ENCODE peak calls at places on chromosome 14, in ten cellular contexts. U, V, S, X, Y, H, R, J, B and Z are unnamed samples.

GRCh38 chr14:63855272-63855671 is 2.5 kb downstream of the SYNE2 start:
- DNase-seq in U (no peak), S (no peak), X (no peak), R (no peak), J (no peak), V (no peak), H (no peak), Y (no peak), B (no peak), Z (no peak)

GRCh38 chr14:70782361-70782760 is 27.0 kb downstream of the MAP3K9 start:
- DNase-seq in J (peak; percentile 92), U (peak; percentile 35), B (no peak), X (no peak), S (no peak), Y (peak; percentile 69), R (no peak), V (peak; percentile 58), H (no peak), Z (no peak)

GRCh38 chr14:68401320-68401719 is 391.5 kb downstream of the ZFP36L1 start:
- DNase-seq in Y (no peak), J (no peak), H (no peak), X (no peak), B (no peak), R (no peak), U (no peak), V (no peak), S (no peak), Z (no peak)

GRCh38 chr14:56846970-56847928 is 37.0 kb upstream of the OTX2 start:
- DNase-seq in S (no peak), Y (no peak), V (no peak), H (no peak), J (no peak), R (no peak), B (no peak), U (no peak), X (no peak), Z (no peak)

GRCh38 chr14:100615736-100616695 is 28.8 kb upstream of the BEGAIN start:
- DNase-seq in S (no peak), Y (no peak), V (no peak), J (no peak), H (no peak), X (no peak), U (no peak), R (no peak), B (no peak), Z (no peak)

GRCh38 chr14:35403085-35403396 is 1.5 kb downstream of the NFKBIA start:
- DNase-seq in S (no peak), Y (no peak), U (no peak), B (no peak), V (no peak), J (no peak), H (peak; percentile 44), X (no peak), R (no peak), Z (no peak)

GRCh38 chr14:80215081-80215480 is 3.8 kb upstream of the DIO2 start:
- DNase-seq in X (no peak), H (no peak), S (no peak), Y (no peak), V (no peak), J (no peak), U (peak; percentile 2), R (no peak), B (no peak), Z (no peak)

GRCh38 chr14:31763041-31763440 is 201.8 kb downstream of the NUBPL start:
- DNase-seq in J (no peak), S (no peak), Y (no peak), V (no peak), X (no peak), H (no peak), U (no peak), B (no peak), R (no peak), Z (no peak)

GRCh38 chr14:59905193-59905592 is 14.8 kb upstream of the LRRC9 start:
- DNase-seq in V (no peak), R (no peak), B (no peak), S (no peak), J (no peak), H (no peak), U (no peak), X (no peak), Y (no peak), Z (no peak)

GRCh38 chr14:92939699-92940098 is 16.7 kb downstream of the CHGA start:
- DNase-seq in H (no peak), V (no peak), R (no peak), S (no peak), X (no peak), U (no peak), Y (no peak), B (no peak), J (no peak), Z (no peak)

GRCh38 chr14:96929969-96930368 is 132.8 kb downstream of the VRK1 start:
- DNase-seq in Y (no peak), H (no peak), V (no peak), X (no peak), S (no peak), B (no peak), U (no peak), J (no peak), R (no peak), Z (no peak)

GRCh38 chr14:100780646-100781355 is 45.1 kb upstream of the MEG3 start:
- DNase-seq in R (no peak), J (no peak), B (no peak), V (no peak), Y (no peak), U (no peak), H (no peak), X (no peak), S (no peak), Z (no peak)

GRCh38 chr14:78927261-78927660 is 757.1 kb downstream of the NRXN3 start:
- DNase-seq in H (no peak), S (no peak), Y (no peak), X (no peak), B (no peak), J (no peak), R (no peak), V (no peak), U (no peak), Z (no peak)

GRCh38 chr14:38143170-38143569 is 64.5 kb upstream of the SSTR1 start:
- DNase-seq in V (peak; percentile 18), S (no peak), X (no peak), Y (no peak), B (no peak), H (no peak), J (no peak), U (peak; percentile 38), R (no peak), Z (no peak)

GRCh38 chr14:97994020-97994531 is 1196.9 kb downstream of the VRK1 start:
- DNase-seq in J (no peak), X (no peak), R (no peak), Y (no peak), V (no peak), S (no peak), H (no peak), U (no peak), B (no peak), Z (no peak)

GRCh38 chr14:37202812-37203211 is 5.1 kb downstream of the MIPOL1 start:
- DNase-seq in B (no peak), S (no peak), Y (no peak), X (no peak), H (no peak), R (no peak), J (no peak), U (no peak), V (no peak), Z (no peak)